ENCODE peak calls at places on chromosome 6, in eight cellular contexts. N, E, S, U, W, D, L and G are unnamed samples.

GRCh38 chr6:19895866-19896579 is 58.9 kb downstream of the ID4 start:
- DNase-seq in N (no peak), E (peak), S (no peak), U (no peak), W (no peak), D (no peak), L (no peak), G (no peak)

GRCh38 chr6:26594730-26595632 is 1.8 kb upstream of the ABT1 start:
- DNase-seq in N (no peak), E (peak), S (peak), U (no peak), W (no peak), D (peak), L (peak), G (no peak)

GRCh38 chr6:8633762-8634161 is 198.4 kb upstream of the SLC35B3 start:
- DNase-seq in N (no peak), E (peak), S (no peak), U (no peak), W (no peak), D (no peak), L (no peak), G (no peak)

GRCh38 chr6:105769987-105770386 is 316.1 kb upstream of the PRDM1 start:
- DNase-seq in N (no peak), E (peak), S (no peak), U (no peak), W (no peak), D (no peak), L (no peak), G (no peak)

GRCh38 chr6:7431594-7432390 is 42.2 kb downstream of the RIOK1 start:
- DNase-seq in N (no peak), E (no peak), S (no peak), U (no peak), W (no peak), D (no peak), L (no peak), G (no peak)

GRCh38 chr6:139449611-139450000 is 75.2 kb upstream of the CITED2 start:
- DNase-seq in N (no peak), E (no peak), S (no peak), U (no peak), W (no peak), D (no peak), L (no peak), G (no peak)

GRCh38 chr6:16624631-16625299 is 136.5 kb downstream of the ATXN1 start:
- DNase-seq in N (no peak), E (no peak), S (no peak), U (no peak), W (no peak), D (no peak), L (no peak), G (no peak)

GRCh38 chr6:376823-377571 is 14.6 kb upstream of the IRF4 start:
- DNase-seq in N (no peak), E (no peak), S (no peak), U (no peak), W (no peak), D (no peak), L (no peak), G (no peak)

GRCh38 chr6:2221724-2222274 is 23.6 kb downstream of the GMDS start:
- DNase-seq in N (peak), E (peak), S (no peak), U (no peak), W (no peak), D (no peak), L (no peak), G (no peak)

GRCh38 chr6:41672816-41673703 is 34.8 kb downstream of the MDFI start:
- DNase-seq in N (no peak), E (no peak), S (no peak), U (no peak), W (no peak), D (no peak), L (no peak), G (no peak)

GRCh38 chr6:142773324-142773723 is 171.7 kb downstream of the HIVEP2 start:
- DNase-seq in N (no peak), E (no peak), S (no peak), U (no peak), W (no peak), D (no peak), L (no peak), G (no peak)

GRCh38 chr6:132021552-132022375 is 70.6 kb upstream of the CCN2 start:
- DNase-seq in N (no peak), E (no peak), S (no peak), U (no peak), W (no peak), D (no peak), L (no peak), G (no peak)

GRCh38 chr6:70520575-70520974 is 46.2 kb upstream of the SDHAF4 start:
- DNase-seq in N (peak), E (peak), S (no peak), U (no peak), W (no peak), D (no peak), L (peak), G (no peak)

GRCh38 chr6:20539387-20539786 is 5.1 kb downstream of the CDKAL1 start:
- DNase-seq in N (no peak), E (no peak), S (no peak), U (no peak), W (no peak), D (no peak), L (no peak), G (no peak)

GRCh38 chr6:6790891-6791290 is 202.4 kb downstream of the LY86 start:
- DNase-seq in N (no peak), E (peak), S (no peak), U (no peak), W (no peak), D (no peak), L (no peak), G (no peak)

GRCh38 chr6:35735452-35735851 is 1.4 kb upstream of the ARMC12 start:
- DNase-seq in N (no peak), E (no peak), S (no peak), U (no peak), W (no peak), D (no peak), L (no peak), G (no peak)

GRCh38 chr6:40755749-40756452 is 168.7 kb upstream of the LRFN2 start:
- DNase-seq in N (no peak), E (peak), S (no peak), U (no peak), W (no peak), D (no peak), L (no peak), G (no peak)

GRCh38 chr6:153727910-153728309 is 311.1 kb upstream of the OPRM1 start:
- DNase-seq in N (no peak), E (peak), S (no peak), U (no peak), W (no peak), D (no peak), L (no peak), G (no peak)

GRCh38 chr6:27205375-27206278 is 41.9 kb upstream of the PRSS16 start:
- DNase-seq in N (peak), E (no peak), S (no peak), U (no peak), W (no peak), D (no peak), L (no peak), G (no peak)

GRCh38 chr6:122726649-122727048 is 52.9 kb upstream of the FABP7 start:
- DNase-seq in N (no peak), E (peak), S (no peak), U (no peak), W (no peak), D (no peak), L (peak), G (no peak)

GRCh38 chr6:24752917-24753486 is 21.7 kb upstream of the GMNN start:
- DNase-seq in N (no peak), E (no peak), S (no peak), U (no peak), W (no peak), D (no peak), L (no peak), G (no peak)